ENCODE peak calls at places on chromosome 2, in seven cellular contexts. Q is hepatocyte, J is neural progenitor cell, R is PC-3, F is GM23248, H is OCI-LY7, C is SK-N-SH. N is an unnamed sample.

GRCh38 chr2:138066139-138066806 is 102.0 kb downstream of the HNMT start:
- DNase-seq in J (no peak), R (no peak), F (no peak), Q (no peak), C (no peak), H (no peak), N (no peak)

GRCh38 chr2:120586507-120587283 is 149.0 kb upstream of the GLI2 start:
- DNase-seq in J (no peak), F (no peak), H (no peak), C (no peak), Q (no peak), R (no peak), N (no peak)

GRCh38 chr2:217905906-217906305 is 96.9 kb downstream of the TNS1 start:
- DNase-seq in R (no peak), J (no peak), H (no peak), F (no peak), Q (no peak), C (no peak), N (no peak)

GRCh38 chr2:205889073-205889472 is 196.9 kb downstream of the INO80D start:
- DNase-seq in H (no peak), J (no peak), R (peak; percentile 83), C (no peak), Q (no peak), F (peak; percentile 52), N (no peak)

GRCh38 chr2:95300391-95300938 is 3.3 kb downstream of the KCNIP3 start:
- DNase-seq in J (no peak), C (no peak), H (no peak), R (no peak), Q (no peak), F (no peak), N (no peak)

GRCh38 chr2:168749264-168749663 is 53.2 kb upstream of the NOSTRIN start:
- DNase-seq in C (no peak), J (no peak), Q (no peak), F (no peak), H (no peak), R (no peak), N (no peak)

GRCh38 chr2:7681852-7682461 is 764.7 kb downstream of the RNF144A start:
- DNase-seq in J (no peak), R (no peak), H (no peak), Q (peak; percentile 26), C (no peak), F (no peak), N (no peak)

GRCh38 chr2:120308038-120308910 is 37.7 kb upstream of the INHBB start:
- DNase-seq in R (no peak), F (peak; percentile 49), H (no peak), Q (no peak), C (no peak), J (no peak), N (no peak)

GRCh38 chr2:43748333-43748732 is 25.5 kb upstream of the DYNC2LI1 start:
- DNase-seq in R (no peak), H (no peak), Q (no peak), C (no peak), J (no peak), F (no peak), N (no peak)

GRCh38 chr2:138559648-138560047 is 58.1 kb downstream of the SPOPL start:
- DNase-seq in C (no peak), H (no peak), F (no peak), J (no peak), R (no peak), Q (no peak), N (no peak)

GRCh38 chr2:118232391-118233255 is 144.4 kb downstream of the INSIG2 start:
- DNase-seq in C (no peak), R (no peak), F (no peak), Q (no peak), J (peak; percentile 67), H (no peak), N (no peak)

GRCh38 chr2:96739051-96739632 is 722 bp downstream of the LMAN2L start:
- DNase-seq in F (peak; percentile 52), C (no peak), H (no peak), Q (no peak), J (no peak), R (no peak), N (no peak)

GRCh38 chr2:135662088-135662487 is 79.6 kb upstream of the UBXN4 start:
- DNase-seq in F (peak; percentile 19), R (no peak), J (no peak), Q (peak; percentile 26), H (no peak), C (no peak), N (no peak)

GRCh38 chr2:20632446-20632990 is 18.4 kb downstream of the HS1BP3 start:
- DNase-seq in J (no peak), C (no peak), R (no peak), F (no peak), H (peak; percentile 32), Q (no peak), N (no peak)

GRCh38 chr2:224104668-224105386 is 65.7 kb upstream of the SERPINE2 start:
- DNase-seq in F (peak; percentile 35), H (no peak), C (no peak), R (no peak), J (no peak), Q (no peak), N (no peak)

GRCh38 chr2:164782323-164782722 is 59.3 kb downstream of the COBLL1 start:
- DNase-seq in F (peak; percentile 80), R (no peak), H (no peak), Q (no peak), J (no peak), C (no peak), N (no peak)

GRCh38 chr2:227772197-227772661 is 26.5 kb downstream of the SCYGR8 start:
- DNase-seq in Q (no peak), F (no peak), C (no peak), H (no peak), R (no peak), J (no peak), N (no peak)

GRCh38 chr2:72576861-72577260 is 249.0 kb downstream of the EXOC6B start:
- DNase-seq in H (no peak), J (no peak), C (no peak), R (no peak), F (peak; percentile 58), Q (no peak), N (no peak)

GRCh38 chr2:48540237-48540935 is 10.4 kb downstream of the STON1 start:
- DNase-seq in Q (no peak), H (no peak), R (no peak), F (no peak), C (no peak), J (no peak), N (no peak)

GRCh38 chr2:152221870-152222269 is 46.3 kb upstream of the STAM2 start:
- DNase-seq in Q (no peak), R (no peak), J (no peak), H (no peak), C (no peak), F (peak; percentile 65), N (no peak)

GRCh38 chr2:126643431-126643830 is 12.5 kb upstream of the GYPC start:
- DNase-seq in R (no peak), F (no peak), Q (no peak), H (no peak), C (no peak), J (peak; percentile 23), N (no peak)

DNA sequence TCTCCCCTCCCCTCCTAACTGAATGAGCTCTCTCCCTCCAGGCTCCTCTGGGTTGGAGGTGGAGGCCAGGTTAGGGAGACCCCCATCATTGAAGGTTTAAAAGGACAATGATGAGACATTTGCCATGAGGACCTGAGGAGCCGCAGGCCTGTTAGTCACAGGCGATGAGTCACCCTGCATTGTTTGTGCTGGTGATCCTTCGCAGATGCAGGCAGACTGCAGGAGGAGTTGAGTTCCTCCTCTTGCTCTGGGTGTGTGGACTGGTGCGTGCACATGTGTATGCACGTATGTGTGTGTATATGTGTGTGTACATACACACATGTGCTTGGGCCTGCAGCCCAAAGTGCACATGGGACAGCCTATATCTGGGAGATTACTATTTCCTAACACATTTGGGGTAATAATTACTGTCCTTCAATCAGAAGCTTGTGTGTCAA is 42.0 kb downstream of the MCFD2 start:
- DNase-seq in F (peak; percentile 98), J (no peak), R (peak; percentile 97), H (no peak), C (peak; percentile 52), Q (peak; percentile 88), N (no peak)
- TF ChIP-seq EZH2phosphoT487 in F (no peak), J (no peak), R (no peak), H (no peak), C (no peak), Q (no peak), N (no peak)

DNA sequence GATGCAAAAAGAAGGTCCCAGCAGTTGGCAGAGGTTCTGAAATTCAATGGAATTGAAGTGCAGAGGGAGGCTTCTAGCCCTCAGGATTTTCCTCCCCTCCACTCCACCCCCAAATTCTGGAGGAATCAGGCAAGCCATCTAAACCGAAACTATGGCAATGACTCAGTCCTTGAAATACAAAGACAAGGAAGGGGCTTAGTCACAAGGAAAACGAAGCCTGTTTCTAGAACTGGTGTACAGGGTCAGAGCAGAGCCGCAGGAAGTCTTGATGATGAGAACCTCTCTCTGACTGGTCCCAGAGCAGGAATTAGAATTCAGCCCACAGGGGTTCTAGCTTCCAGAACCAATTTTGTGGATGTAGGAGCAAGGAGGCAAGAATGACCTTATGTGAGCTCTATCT is 111.7 kb upstream of the SCN1A start:
- DNase-seq in Q (no peak), F (peak; percentile 95), C (no peak), R (peak; percentile 99), J (no peak), H (no peak), N (no peak)
- TF ChIP-seq EZH2phosphoT487 in Q (no peak), F (no peak), C (no peak), R (no peak), J (no peak), H (no peak), N (no peak)

GRCh38 chr2:239927424-239927981 is 97.6 kb downstream of the NDUFA10 start:
- DNase-seq in F (peak; percentile 94), R (peak; percentile 90), H (no peak), J (no peak), Q (peak; percentile 40), C (no peak), N (no peak)

GRCh38 chr2:239930378-239930777 is 94.8 kb downstream of the NDUFA10 start:
- DNase-seq in J (no peak), Q (no peak), R (no peak), C (no peak), H (no peak), F (no peak), N (no peak)

GRCh38 chr2:239930871-239931771 is 94.0 kb downstream of the NDUFA10 start:
- DNase-seq in Q (no peak), R (no peak), F (no peak), H (no peak), J (no peak), C (no peak), N (no peak)

GRCh38 chr2:239928457-239929350 is 96.4 kb downstream of the NDUFA10 start:
- DNase-seq in F (peak; percentile 36), H (no peak), Q (no peak), J (peak; percentile 56), C (no peak), R (no peak), N (no peak)

DNA sequence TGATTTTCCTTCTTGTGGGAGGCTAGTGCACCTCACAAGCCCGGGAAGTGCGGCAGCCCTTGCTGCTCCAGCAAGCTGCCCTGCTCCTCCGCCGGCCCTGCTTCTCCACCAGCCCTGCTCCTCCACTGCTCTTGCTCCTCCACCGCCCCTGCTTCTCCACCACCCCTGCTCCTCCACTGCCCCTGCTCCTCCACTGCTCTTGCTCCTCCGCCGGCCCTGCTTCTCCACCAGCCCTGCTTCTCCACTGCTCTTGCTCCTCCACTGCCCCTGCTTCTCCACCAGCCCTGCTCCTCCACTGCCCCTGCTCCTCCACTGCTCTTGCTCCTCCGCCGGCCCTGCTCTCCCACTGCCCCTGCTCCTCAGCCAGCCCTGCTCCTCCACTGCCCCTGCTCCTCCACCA is 95.6 kb downstream of the NDUFA10 start:
- DNase-seq in F (no peak), J (no peak), H (no peak), R (no peak), C (no peak), Q (no peak), N (no peak)
- TF ChIP-seq EZH2phosphoT487 in F (no peak), J (no peak), H (no peak), R (no peak), C (no peak), Q (no peak), N (no peak)

GRCh38 chr2:25877431-25878360 is 591 bp downstream of the ASXL2 start:
- DNase-seq in F (peak; percentile 78), R (peak; percentile 53), C (peak; percentile 77), Q (peak; percentile 58), H (peak; percentile 80), J (peak; percentile 68), N (peak; percentile 87)
- TF ChIP-seq EZH2phosphoT487 in F (no peak), R (no peak), C (no peak), Q (no peak), H (no peak), J (no peak), N (no peak)